ENCODE peak calls at places on chromosome 4, in four cellular contexts. V is IMR-90, T is H1, Z is mesendoderm. L is an unnamed sample.

GRCh38 chr4:20805716-20806115 is 105.5 kb downstream of the PACRGL start:
- DNase-seq in V (no peak), T (no peak), Z (no peak), L (no peak)

GRCh38 chr4:181301735-181302380 is 941.3 kb upstream of the TENM3 start:
- DNase-seq in V (peak), T (no peak), Z (peak), L (peak)

GRCh38 chr4:112540695-112541094 is 24.7 kb upstream of the NEUROG2 start:
- DNase-seq in V (no peak), T (no peak), Z (no peak), L (no peak)

GRCh38 chr4:180057891-180058643 is 2185.1 kb upstream of the TENM3 start:
- DNase-seq in V (no peak), T (no peak), Z (peak), L (peak)

GRCh38 chr4:138639018-138639876 is 376.3 kb upstream of the NOCT start:
- DNase-seq in V (peak), T (no peak), Z (no peak), L (no peak)

GRCh38 chr4:114417214-114417613 is 181.4 kb upstream of the UGT8 start:
- DNase-seq in V (no peak), T (no peak), Z (peak), L (no peak)

GRCh38 chr4:158053086-158053485 is 119.7 kb downstream of the GASK1B start:
- DNase-seq in V (no peak), T (no peak), Z (no peak), L (no peak)

GRCh38 chr4:140300271-140300970 is 73.0 kb upstream of the SCOC start:
- DNase-seq in V (peak), T (no peak), Z (peak), L (peak)

GRCh38 chr4:88240297-88240714 is 44.1 kb downstream of the PPM1K start:
- DNase-seq in V (no peak), T (no peak), Z (no peak), L (no peak)

GRCh38 chr4:67779631-67780030 is 25.4 kb upstream of the GNRHR start:
- DNase-seq in V (no peak), T (no peak), Z (no peak), L (no peak)

GRCh38 chr4:56260320-56260719 is 127.0 kb downstream of the AASDH start:
- DNase-seq in V (no peak), T (no peak), Z (no peak), L (no peak)

GRCh38 chr4:122480023-122480422 is 23.5 kb upstream of the IL2 start:
- DNase-seq in V (peak), T (no peak), Z (peak), L (no peak)

GRCh38 chr4:121989715-121990114 is 37.9 kb upstream of the TRPC3 start:
- DNase-seq in V (peak), T (no peak), Z (peak), L (no peak)

GRCh38 chr4:81715335-81715734 is 243.6 kb upstream of the RASGEF1B start:
- DNase-seq in V (no peak), T (no peak), Z (peak), L (peak)

DNA sequence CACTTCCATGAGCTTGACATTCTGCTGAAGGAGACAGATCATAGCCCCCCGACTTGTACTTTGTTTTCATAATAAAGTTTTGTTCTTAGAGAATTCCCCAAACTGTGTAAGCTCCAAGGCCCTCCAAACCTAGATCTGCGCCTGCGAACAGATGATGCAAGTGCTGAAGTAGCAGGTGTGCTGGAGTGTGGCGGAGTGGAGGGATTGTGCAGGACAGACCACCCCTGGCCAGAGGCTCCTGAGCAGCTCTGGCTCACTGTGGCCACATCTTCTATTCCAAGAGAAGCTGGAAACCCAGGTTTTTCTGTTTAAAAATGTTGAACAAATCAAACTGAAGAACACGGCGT is 46.4 kb downstream of the TBC1D14 start:
- DNase-seq in V (no peak), T (no peak), Z (no peak), L (no peak)
- H3K9ac ChIP-seq in V (no peak), T (no peak), Z (no peak), L (no peak)

DNA sequence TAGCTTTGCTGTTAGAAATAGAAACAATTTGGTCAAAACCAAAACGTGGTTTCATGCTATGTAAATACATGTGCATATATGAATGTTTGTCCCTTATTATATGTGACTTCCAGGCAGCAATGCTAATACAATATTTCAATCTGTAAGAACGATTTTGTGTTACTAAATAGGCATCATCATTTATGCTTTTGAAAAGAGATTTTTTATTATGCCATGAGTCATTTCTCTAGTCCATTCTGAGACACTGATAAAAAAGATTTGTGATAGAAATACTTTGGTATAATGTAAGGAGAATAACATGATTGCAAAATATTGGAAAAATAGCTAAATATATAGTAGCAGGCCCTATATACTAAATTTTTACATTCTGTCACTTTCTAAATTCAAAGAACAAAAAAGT is 28.9 kb downstream of the SYNPO2 start:
- DNase-seq in V (peak), T (no peak), Z (no peak), L (no peak)
- H2AK5ac ChIP-seq in V (no peak), T (no peak), Z (no peak), L (no peak)

GRCh38 chr4:82886145-82886942 is 4.6 kb downstream of the SEC31A start:
- DNase-seq in V (no peak), T (no peak), Z (no peak), L (no peak)

GRCh38 chr4:82890913-82891727 is at the start of gene SEC31A:
- DNase-seq in V (peak), T (peak), Z (peak), L (peak)

GRCh38 chr4:82890602-82890912 is 396 bp downstream of the SEC31A start:
- DNase-seq in V (no peak), T (no peak), Z (no peak), L (no peak)

GRCh38 chr4:82891728-82892466 is 944 bp upstream of the SEC31A start:
- DNase-seq in V (peak), T (no peak), Z (peak), L (no peak)

DNA sequence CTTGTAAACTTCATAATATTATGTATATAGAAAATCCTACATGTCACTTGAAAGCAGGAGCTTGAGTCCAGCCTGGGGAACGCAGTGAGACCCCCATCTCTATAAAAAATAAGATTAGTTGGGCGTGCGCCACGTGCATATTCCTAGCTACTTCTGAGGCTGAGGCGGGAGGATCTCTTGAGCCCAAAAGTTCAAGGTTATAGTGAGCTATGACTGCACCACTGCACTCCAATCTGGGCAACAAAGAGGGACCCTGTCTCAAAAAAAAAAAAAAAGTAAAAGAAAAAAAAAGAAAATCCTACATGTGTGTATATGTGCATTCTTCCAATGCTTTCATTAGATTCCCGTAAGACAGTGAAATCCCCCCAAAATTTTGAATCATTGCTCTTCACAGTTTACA is 1.7 kb downstream of the SEC31A start:
- DNase-seq in V (no peak), T (no peak), Z (no peak), L (no peak)
- H4K5ac ChIP-seq in V (no peak), T (no peak), Z (no peak), L (no peak)

GRCh38 chr4:13922459-13922858 is 294.9 kb upstream of the BOD1L1 start:
- DNase-seq in V (no peak), T (no peak), Z (no peak), L (no peak)
- H3K9ac ChIP-seq in V (no peak), T (no peak), Z (no peak), L (no peak)

L was measured in H9.